ENCODE peak calls at places on chromosomes 16 and 17, in six cellular contexts. T is heart left ventricle, U is IMR-90, M is stomach, L is Peyer's patch, D is sigmoid colon. J is an unnamed sample. For H3K27me3, the result is how much of the 10 kb centered on the place peaks cover.

GRCh38 chr17:65537845-65538678 is 23.4 kb downstream of the AXIN2 start:
- DNase-seq in T (no peak), U (no peak), M (no peak), L (no peak), D (no peak), J (no peak)

GRCh38 chr16:89920723-89921122 is 2.1 kb downstream of the MC1R start:
- DNase-seq in T (no peak), U (peak), M (no peak), L (no peak), D (no peak), J (no peak)

GRCh38 chr16:660459-661183 is 7.3 kb upstream of the RHOT2 start:
- DNase-seq in T (peak), U (peak), M (peak), L (peak), D (peak), J (peak)

GRCh38 chr16:3735541-3735940 is 18.2 kb upstream of the TRAP1 start:
- DNase-seq in T (no peak), U (no peak), M (no peak), L (no peak), D (peak), J (no peak)

GRCh38 chr17:72691017-72691416 is 401.5 kb downstream of the SLC39A11 start:
- DNase-seq in T (no peak), U (peak), M (no peak), L (no peak), D (no peak), J (no peak)

GRCh38 chr17:17164156-17164555 is 42.0 kb downstream of the PLD6 start:
- DNase-seq in T (no peak), U (no peak), M (no peak), L (no peak), D (no peak), J (no peak)

GRCh38 chr16:31093132-31093703 is 1.4 kb downstream of the VKORC1 start:
- DNase-seq in T (no peak), U (peak), M (no peak), L (no peak), D (no peak), J (no peak)

GRCh38 chr17:2222901-2223616 is 80.5 kb downstream of the SMG6 start:
- DNase-seq in T (peak), U (peak), M (peak), L (peak), D (peak), J (peak)

GRCh38 chr16:11300560-11300892 is 19.4 kb upstream of the PRM1 start:
- DNase-seq in T (no peak), U (no peak), M (no peak), L (no peak), D (no peak), J (no peak)

GRCh38 chr17:50209472-50210248 is 8.2 kb upstream of the COL1A1 start:
- DNase-seq in T (peak), U (peak), M (peak), L (peak), D (peak), J (peak)

GRCh38 chr16:19555938-19556778 is 655 bp downstream of the VPS35L start:
- DNase-seq in T (no peak), U (peak), M (no peak), L (no peak), D (no peak), J (no peak)

GRCh38 chr17:57566724-57567123 is 178.4 kb downstream of the CCDC182 start:
- DNase-seq in T (no peak), U (no peak), M (no peak), L (no peak), D (no peak), J (no peak)
- H3K27me3 ChIP-seq in T (under half), U (under half), M (under half), L (under half), D (under half), J (under half)

GRCh38 chr17:75639771-75640555 is 6.7 kb downstream of the SMIM5 start:
- DNase-seq in T (no peak), U (no peak), M (peak), L (no peak), D (no peak), J (peak)
- TF ChIP-seq CTCF in T (no peak), U (no peak), M (no peak), L (peak), D (no peak), J (peak)

GRCh38 chr16:67652578-67653130 is 7.4 kb downstream of the ACD start:
- DNase-seq in T (no peak), U (no peak), M (no peak), L (no peak), D (no peak), J (peak)
- TF ChIP-seq POLR2A in T (no peak), U (no peak), M (no peak), L (no peak), D (no peak), J (no peak)

GRCh38 chr17:48384164-48384563 is 45.9 kb downstream of the SKAP1 start:
- DNase-seq in T (no peak), U (no peak), M (no peak), L (no peak), D (no peak), J (no peak)
- H3K27me3 ChIP-seq in T (under half), U (half or more), M (under half), L (under half), D (under half), J (under half)

DNA sequence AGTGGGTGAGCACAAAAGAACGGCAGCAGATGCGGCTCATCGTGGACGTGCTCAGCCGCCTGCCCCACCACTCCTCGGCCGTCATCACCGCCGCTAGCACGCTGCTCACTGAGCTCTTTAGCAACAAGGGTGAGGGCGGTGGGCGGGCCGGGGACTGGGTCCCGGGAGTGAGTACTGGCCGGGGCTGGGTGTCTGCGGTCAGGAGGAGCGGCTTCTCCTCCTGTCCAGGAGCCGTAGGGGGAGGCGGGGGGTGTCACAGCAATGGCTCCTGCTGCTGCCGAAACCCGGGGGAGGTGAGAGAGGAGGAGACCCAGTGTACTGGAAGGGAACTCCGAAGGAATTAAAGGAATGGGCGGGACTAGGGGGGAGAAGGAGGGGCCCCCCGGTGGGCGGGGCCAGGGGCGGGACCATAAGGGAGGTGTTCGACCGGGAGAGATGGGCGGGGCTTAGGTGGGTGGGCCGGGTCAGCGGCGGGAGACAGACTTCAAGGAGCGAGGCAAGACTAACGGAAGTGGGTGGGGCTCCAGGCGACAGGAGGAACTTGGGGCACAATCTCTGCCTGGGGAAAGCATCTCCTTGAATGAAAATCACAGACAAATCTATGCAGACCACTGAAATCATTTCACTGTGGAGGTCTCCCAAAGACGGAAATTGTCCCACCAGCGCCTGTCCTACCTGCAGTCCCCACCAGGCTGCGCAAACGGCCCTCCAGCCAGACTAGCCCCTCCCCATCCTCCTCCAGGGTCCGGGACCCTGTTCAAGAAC is 2.3 kb downstream of the NAGS start:
- DNase-seq in T (peak), U (peak), M (peak), L (peak), D (peak), J (peak)
- TF ChIP-seq CTCF in T (peak), U (peak), M (peak), L (peak), D (peak), J (peak)